ENCODE peak calls at places on chromosome 19, in five cellular contexts. V is body of pancreas, A is IMR-90, H is A549, D is Peyer's patch. B is an unnamed sample.

GRCh38 chr19:46635920-46636761 is at the start of gene GNG8:
- DNase-seq in V (no peak), A (no peak), D (no peak), H (no peak), B (no peak)

GRCh38 chr19:6263306-6264076 is 16.3 kb downstream of the MLLT1 start:
- DNase-seq in V (no peak), A (peak; percentile 38), D (no peak), H (no peak), B (no peak)

GRCh38 chr19:57241181-57241580 is 749 bp downstream of the ZNF805 start:
- DNase-seq in H (peak; percentile 9), V (no peak), A (peak; percentile 37), D (no peak), B (no peak)

GRCh38 chr19:5578094-5578846 is 10.5 kb upstream of the TINCR start:
- DNase-seq in V (peak; percentile 75), H (peak; percentile 33), D (peak; percentile 81), A (peak; percentile 38), B (peak; percentile 73)

GRCh38 chr19:12723643-12724426 is at the start of gene TNPO2:
- DNase-seq in H (peak; percentile 74), V (peak; percentile 64), A (peak; percentile 62), D (peak; percentile 66), B (peak; percentile 69)

GRCh38 chr19:7145494-7145893 is 76.0 kb downstream of the ZNF557 start:
- DNase-seq in V (no peak), H (peak; percentile 32), A (no peak), D (no peak), B (peak; percentile 41)

GRCh38 chr19:45294291-45295029 is 28.2 kb downstream of the CKM start:
- DNase-seq in H (no peak), D (no peak), V (peak; percentile 63), A (no peak), B (no peak)

GRCh38 chr19:44850641-44851109 is 4.6 kb downstream of the NECTIN2 start:
- DNase-seq in A (no peak), H (no peak), D (no peak), V (peak; percentile 72), B (no peak)

GRCh38 chr19:23802290-23802689 is 43.6 kb upstream of the ZNF681 start:
- DNase-seq in H (no peak), D (no peak), A (no peak), V (no peak), B (no peak)

GRCh38 chr19:21474671-21475181 is 30.7 kb upstream of the ZNF429 start:
- DNase-seq in H (no peak), D (peak; percentile 60), A (peak; percentile 31), V (peak; percentile 93), B (peak; percentile 50)

GRCh38 chr19:13977803-13978202 is 25.5 kb downstream of the DCAF15 start:
- DNase-seq in V (no peak), H (no peak), A (no peak), D (no peak), B (no peak)

GRCh38 chr19:33373701-33374405 is at the start of gene CEBPG:
- DNase-seq in A (peak; percentile 64), V (peak; percentile 73), H (no peak), D (no peak), B (peak; percentile 68)

GRCh38 chr19:9914315-9915207 is 21.8 kb downstream of the OLFM2 start:
- DNase-seq in A (peak; percentile 77), V (peak; percentile 83), D (peak; percentile 73), H (peak; percentile 84), B (peak; percentile 76)

GRCh38 chr19:42152285-42152684 is 20.0 kb upstream of the POU2F2 start:
- DNase-seq in V (peak; percentile 36), D (no peak), H (no peak), A (no peak), B (no peak)

GRCh38 chr19:17243340-17243853 is 2.3 kb downstream of the NR2F6 start:
- DNase-seq in A (no peak), V (peak; percentile 53), H (no peak), D (peak; percentile 80), B (peak; percentile 60)

GRCh38 chr19:17243854-17244617 is 1.7 kb downstream of the NR2F6 start:
- DNase-seq in H (peak; percentile 68), D (peak; percentile 78), A (peak; percentile 20), V (peak; percentile 70), B (peak; percentile 70)

GRCh38 chr19:17244618-17245534 is 843 bp downstream of the NR2F6 start:
- DNase-seq in V (peak; percentile 68), A (no peak), D (peak; percentile 64), H (no peak), B (peak; percentile 59)

GRCh38 chr19:17246681-17247425 is 1.1 kb upstream of the NR2F6 start:
- DNase-seq in H (peak; percentile 68), D (peak; percentile 79), V (peak; percentile 61), A (peak; percentile 23), B (peak; percentile 69)

GRCh38 chr19:17245535-17245984 is at the start of gene NR2F6:
- DNase-seq in H (no peak), D (no peak), V (no peak), A (no peak), B (no peak)
- TF ChIP-seq POLR2A in H (peak; percentile 44), D (peak; percentile 68), V (no peak), A (no peak), B (no peak)

GRCh38 chr19:58279925-58280316 is 1.2 kb downstream of the ZNF8 start:
- DNase-seq in H (no peak), V (no peak), D (no peak), A (no peak), B (no peak)

GRCh38 chr19:58279042-58279924 is 528 bp downstream of the ZNF8 start:
- DNase-seq in A (peak; percentile 51), V (peak; percentile 70), H (peak; percentile 71), D (peak; percentile 68), B (peak; percentile 63)

GRCh38 chr19:58277748-58278147 is 1.0 kb upstream of the ZNF8 start:
- DNase-seq in A (no peak), H (no peak), V (no peak), D (no peak), B (no peak)

GRCh38 chr19:58277197-58277596 is 1.6 kb upstream of the ZNF8 start:
- DNase-seq in V (no peak), A (no peak), H (no peak), D (no peak), B (no peak)

DNA sequence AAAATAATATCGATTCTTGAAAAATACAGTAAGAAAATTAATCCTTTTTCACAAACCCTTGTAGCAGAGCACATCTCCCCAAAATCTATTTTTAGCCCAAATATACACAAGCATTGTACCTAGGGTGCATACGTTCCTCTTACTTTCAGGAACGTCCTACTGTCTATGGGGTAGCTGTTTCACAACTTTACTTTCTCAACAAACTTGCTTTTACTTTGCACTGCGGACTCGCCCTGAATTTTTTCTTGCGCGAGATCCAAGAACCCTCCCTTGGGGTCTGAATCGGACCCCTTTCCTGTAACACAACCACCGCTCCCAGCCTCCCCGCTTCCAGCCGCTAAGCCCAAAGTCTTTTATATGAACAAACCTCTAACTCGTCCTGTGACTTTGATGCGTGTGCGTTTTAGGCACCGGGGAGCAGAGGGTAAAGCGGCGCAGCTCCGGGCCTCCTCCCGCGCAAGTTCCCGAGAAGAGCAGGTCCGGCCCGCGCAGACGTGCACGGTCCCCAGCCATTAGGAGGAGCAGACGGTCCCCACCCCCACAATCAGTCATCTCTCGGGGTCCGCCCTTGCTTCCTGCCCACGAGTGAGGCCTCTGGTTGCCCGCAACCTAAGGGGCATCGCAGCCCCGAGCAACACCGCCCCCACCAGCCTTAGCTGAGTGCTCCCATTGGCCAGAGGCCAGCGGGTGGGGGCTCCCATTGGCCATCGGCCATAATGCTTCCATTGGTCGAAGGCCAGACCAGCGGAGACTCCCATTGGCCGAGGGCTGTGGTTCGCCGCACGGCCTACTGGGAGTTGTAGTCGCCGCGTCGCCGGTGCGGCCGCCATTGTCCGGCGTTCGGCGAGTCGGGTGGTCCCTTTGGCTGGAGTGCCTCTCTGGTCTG is at the start of gene ZNF8:
- DNase-seq in V (peak; percentile 98), D (peak; percentile 97), A (peak; percentile 98), H (peak; percentile 100), B (peak; percentile 98)
- TF ChIP-seq POLR2A in V (peak; percentile 77), D (no peak), A (peak; percentile 67), H (peak; percentile 71), B (peak; percentile 71)

DNA sequence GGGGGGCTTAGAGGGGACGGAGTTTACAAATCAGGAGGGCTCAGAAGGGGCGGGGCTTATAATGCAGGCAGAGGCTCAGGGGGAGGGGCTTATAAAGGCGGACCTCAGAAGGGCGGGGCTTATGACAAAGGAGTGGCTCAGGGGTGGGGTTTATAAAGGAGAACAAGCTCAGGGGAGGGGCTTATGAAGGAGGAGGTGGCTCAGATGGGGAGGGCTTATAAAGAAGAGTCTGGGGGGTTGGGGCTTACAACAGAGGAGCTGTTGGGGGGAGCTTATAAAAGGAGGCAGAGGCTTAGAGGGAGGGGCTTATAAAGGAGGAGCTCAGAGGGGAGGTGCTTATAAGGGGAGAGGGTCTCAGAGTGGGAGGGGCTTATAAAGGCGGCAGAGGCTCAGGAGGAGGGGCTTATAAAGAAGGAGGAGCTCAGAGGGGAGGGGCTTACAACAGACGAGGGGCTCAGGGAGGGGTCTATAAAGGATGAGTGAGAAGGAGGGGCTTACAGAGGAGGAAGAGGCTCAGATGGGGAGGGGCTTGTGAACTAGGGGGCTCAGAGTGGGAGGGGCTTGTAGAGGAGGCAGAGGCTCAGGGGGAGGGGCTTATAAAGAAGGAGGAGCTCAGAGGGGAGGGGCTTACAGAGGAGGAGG is 1.0 kb downstream of the SMIM24 start:
- DNase-seq in H (peak; percentile 66), A (no peak), V (no peak), D (no peak), B (peak; percentile 37)
- TF ChIP-seq POLR2A in H (no peak), A (no peak), V (no peak), D (no peak), B (no peak)

DNA sequence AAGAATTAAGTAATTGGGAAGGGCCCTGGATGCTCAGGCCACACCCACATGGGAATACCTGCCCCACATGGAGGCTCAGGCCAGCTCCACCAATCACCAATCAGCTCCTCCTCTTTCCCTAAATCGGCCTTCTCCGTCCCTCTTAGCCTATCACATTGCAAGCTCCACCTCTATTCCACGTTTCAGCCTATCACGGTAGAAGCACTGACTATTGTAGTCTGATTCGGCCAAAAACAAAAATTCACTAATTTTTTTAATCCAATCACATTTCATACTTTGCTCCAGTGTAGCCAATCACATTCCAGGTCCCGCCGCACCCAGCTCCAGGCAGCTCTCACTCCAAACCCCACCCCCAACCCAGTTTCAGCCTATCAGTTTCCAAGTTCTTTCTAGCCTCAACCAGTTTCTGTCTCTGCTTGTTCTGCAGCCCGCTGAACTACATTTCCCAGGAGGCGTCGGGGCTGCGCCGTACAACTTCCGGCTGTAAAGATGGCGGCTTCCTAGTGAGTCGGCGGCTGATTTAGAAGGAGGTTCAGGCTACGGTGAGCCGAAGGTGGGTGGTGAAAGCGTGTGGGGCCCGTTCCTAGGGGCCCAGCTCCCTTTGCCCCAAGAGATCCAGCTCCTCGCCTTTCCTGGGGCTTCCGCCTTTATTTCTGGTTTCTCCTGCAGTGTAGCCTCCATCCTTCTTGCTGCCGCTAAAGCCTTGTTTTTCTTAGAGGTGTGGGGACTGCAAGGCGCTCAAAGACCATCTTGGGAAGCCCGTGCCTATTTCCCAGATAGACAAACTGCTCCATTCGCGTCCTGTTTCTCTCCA is at the start of gene BABAM1:
- DNase-seq in D (peak; percentile 92), A (peak; percentile 100), V (peak; percentile 97), H (peak; percentile 98), B (peak; percentile 97)
- TF ChIP-seq POLR2A in D (no peak), A (peak; percentile 51), V (peak; percentile 45), H (peak; percentile 59), B (peak; percentile 32)

B was measured in transverse colon.